ENCODE peak calls at places on chromosomes 3 and 15, in five cellular contexts. R, N, W, D and I are unnamed samples.

GRCh38 chr3:43522702-43523362 is 99.0 kb downstream of the ANO10 start:
- DNase-seq in W (peak; percentile 73), R (peak; percentile 11), D (no peak), N (no peak), I (peak; percentile 12)

GRCh38 chr3:62149962-62150361 is 223.4 kb downstream of the FEZF2 start:
- DNase-seq in R (peak; percentile 61), N (no peak), W (peak; percentile 77), D (no peak), I (peak; percentile 90)

GRCh38 chr3:55630280-55630920 is 143.3 kb upstream of the WNT5A start:
- DNase-seq in W (no peak), N (no peak), D (no peak), R (no peak), I (no peak)

GRCh38 chr3:173584834-173585831 is 187.6 kb downstream of the NLGN1 start:
- DNase-seq in D (peak; percentile 43), R (peak; percentile 74), W (peak; percentile 57), N (peak; percentile 32), I (peak; percentile 49)

GRCh38 chr15:41970456-41970855 is 1.9 kb downstream of the EHD4 start:
- DNase-seq in D (no peak), W (no peak), N (no peak), R (no peak), I (no peak)

GRCh38 chr3:125160911-125161371 is 51.6 kb downstream of the SLC12A8 start:
- DNase-seq in N (no peak), R (peak; percentile 60), W (peak; percentile 62), D (no peak), I (peak; percentile 56)

GRCh38 chr3:14810070-14810732 is 8.6 kb upstream of the FGD5 start:
- DNase-seq in N (no peak), R (no peak), D (no peak), W (no peak), I (no peak)

GRCh38 chr3:11808231-11808630 is 38.5 kb downstream of the TAMM41 start:
- DNase-seq in D (no peak), R (no peak), N (no peak), W (peak; percentile 29), I (no peak)

GRCh38 chr3:177306252-177306651 is 109.0 kb upstream of the TBL1XR1 start:
- DNase-seq in R (peak; percentile 37), W (peak; percentile 50), D (no peak), N (no peak), I (peak; percentile 94)

GRCh38 chr3:108406661-108407206 is 103.7 kb downstream of the MYH15 start:
- DNase-seq in N (peak; percentile 63), R (peak; percentile 67), D (no peak), W (peak; percentile 56), I (peak; percentile 83)

GRCh38 chr3:52537726-52538421 is 1.5 kb downstream of the UQCC5 start:
- DNase-seq in N (no peak), R (no peak), W (no peak), D (no peak), I (no peak)

GRCh38 chr3:101212740-101213139 is 107.6 kb downstream of the IMPG2 start:
- DNase-seq in D (no peak), R (no peak), W (no peak), N (no peak), I (no peak)

GRCh38 chr3:42688487-42689420 is 3.4 kb downstream of the KLHL40 start:
- DNase-seq in N (no peak), D (no peak), R (no peak), W (no peak), I (no peak)

GRCh38 chr3:196506687-196507086 is 3.1 kb upstream of the RNF168 start:
- DNase-seq in N (no peak), W (no peak), D (no peak), R (no peak), I (no peak)